ENCODE peak calls at places on chromosomes 2 and 18, in six cellular contexts. H is H1, X is K562, E is HepG2, J is GM12878, S is GM12891. K is an unnamed sample.
A peak's percentile ranks its signal among the peaks of the same experiment; 100 is the strongest.

GRCh38 chr2:98909381-98910211 is 26.4 kb downstream of the CRACDL start:
- DNase-seq in H (peak; percentile 69), X (no peak), E (peak; percentile 82), J (no peak), S (no peak), K (no peak)

GRCh38 chr2:191150451-191151314 is at the start of gene STAT4:
- DNase-seq in H (peak; percentile 70), X (peak; percentile 4), E (no peak), J (peak; percentile 45), S (no peak), K (no peak)

GRCh38 chr2:61834893-61835292 is 19.0 kb downstream of the FAM161A start:
- DNase-seq in H (no peak), X (no peak), E (no peak), J (no peak), S (no peak), K (no peak)

GRCh38 chr2:10712186-10712809 is 9.1 kb upstream of the ATP6V1C2 start:
- DNase-seq in H (peak; percentile 47), X (no peak), E (no peak), J (no peak), S (no peak), K (no peak)

GRCh38 chr2:227789803-227790202 is 23.8 kb upstream of the CCL20 start:
- DNase-seq in H (no peak), X (no peak), E (no peak), J (no peak), S (no peak), K (no peak)

GRCh38 chr18:34224423-34225217 is at the start of gene NOL4:
- DNase-seq in H (peak; percentile 93), X (no peak), E (peak; percentile 51), J (no peak), S (no peak), K (no peak)

GRCh38 chr2:177265834-177266817 is 1.6 kb upstream of the NFE2L2 start:
- DNase-seq in H (no peak), X (peak; percentile 71), E (peak; percentile 85), J (no peak), S (no peak), K (no peak)

GRCh38 chr18:75915941-75916640 is 488.6 kb upstream of the SMIM21 start:
- DNase-seq in H (peak; percentile 94), X (no peak), E (no peak), J (no peak), S (peak; percentile 25), K (no peak)

GRCh38 chr2:32962652-32963051 is 15.9 kb downstream of the LTBP1 start:
- DNase-seq in H (no peak), X (no peak), E (no peak), J (no peak), S (no peak), K (no peak)

GRCh38 chr2:169291517-169291916 is 70.8 kb downstream of the LRP2 start:
- DNase-seq in H (no peak), X (no peak), E (no peak), J (no peak), S (no peak), K (no peak)

GRCh38 chr2:7405861-7406715 is 488.9 kb downstream of the RNF144A start:
- DNase-seq in H (no peak), X (no peak), E (no peak), J (no peak), S (no peak), K (no peak)

GRCh38 chr2:95345415-95346235 is 48.5 kb downstream of the KCNIP3 start:
- DNase-seq in H (peak; percentile 94), X (peak; percentile 84), E (peak; percentile 29), J (no peak), S (peak; percentile 91), K (peak; percentile 88)

GRCh38 chr2:127559454-127559853 is 24.0 kb downstream of the MYO7B start:
- DNase-seq in H (no peak), X (no peak), E (no peak), J (no peak), S (no peak), K (no peak)

GRCh38 chr2:126571403-126571802 is 84.6 kb upstream of the GYPC start:
- DNase-seq in H (no peak), X (peak; percentile 11), E (no peak), J (no peak), S (no peak), K (no peak)

GRCh38 chr2:102141915-102142828 is at the start of gene IL1R1:
- DNase-seq in H (peak; percentile 74), X (peak; percentile 79), E (peak; percentile 60), J (no peak), S (peak; percentile 9), K (no peak)

GRCh38 chr18:67776929-67777328 is 260.4 kb upstream of the DSEL start:
- DNase-seq in H (no peak), X (no peak), E (no peak), J (no peak), S (no peak), K (no peak)

GRCh38 chr2:170747921-170748320 is 22.3 kb upstream of the ERICH2 start:
- DNase-seq in H (no peak), X (peak; percentile 68), E (no peak), J (no peak), S (no peak), K (no peak)

GRCh38 chr2:65075605-65076344 is 19.6 kb downstream of the CEP68 start:
- DNase-seq in H (peak; percentile 13), X (peak; percentile 71), E (peak; percentile 30), J (no peak), S (no peak), K (no peak)

GRCh38 chr18:42113529-42114191 is 158.6 kb downstream of the PIK3C3 start:
- DNase-seq in H (no peak), X (peak; percentile 3), E (peak; percentile 64), J (no peak), S (no peak), K (no peak)

GRCh38 chr2:197909377-197909776 is 105.0 kb downstream of the PLCL1 start:
- DNase-seq in H (no peak), X (peak; percentile 64), E (no peak), J (no peak), S (no peak), K (no peak)

GRCh38 chr2:67923696-67924095 is 139.1 kb downstream of the C1D start:
- DNase-seq in H (no peak), X (no peak), E (no peak), J (no peak), S (no peak), K (no peak)

GRCh38 chr2:54773838-54774237 is 50.4 kb downstream of the EML6 start:
- DNase-seq in H (peak; percentile 57), X (peak; percentile 15), E (no peak), J (no peak), S (no peak), K (no peak)

GRCh38 chr2:54598347-54599325 is 124.8 kb upstream of the EML6 start:
- DNase-seq in H (no peak), X (peak; percentile 52), E (no peak), J (no peak), S (no peak), K (no peak)

GRCh38 chr2:175187378-175187777 is 5.9 kb upstream of the ATP5MC3 start:
- DNase-seq in H (no peak), X (peak; percentile 57), E (peak; percentile 66), J (no peak), S (no peak), K (no peak)

GRCh38 chr2:112607680-112608438 is 23.4 kb downstream of the CHCHD5 start:
- DNase-seq in H (no peak), X (no peak), E (no peak), J (no peak), S (no peak), K (no peak)

GRCh38 chr2:44087037-44087713 is 81.5 kb upstream of the PPM1B start:
- DNase-seq in H (peak; percentile 99), X (peak; percentile 83), E (peak; percentile 72), J (no peak), S (peak; percentile 58), K (peak; percentile 56)
- TF ChIP-seq POLR2A in H (no peak), X (no peak), E (no peak), J (no peak), S (no peak), K (no peak)

DNA sequence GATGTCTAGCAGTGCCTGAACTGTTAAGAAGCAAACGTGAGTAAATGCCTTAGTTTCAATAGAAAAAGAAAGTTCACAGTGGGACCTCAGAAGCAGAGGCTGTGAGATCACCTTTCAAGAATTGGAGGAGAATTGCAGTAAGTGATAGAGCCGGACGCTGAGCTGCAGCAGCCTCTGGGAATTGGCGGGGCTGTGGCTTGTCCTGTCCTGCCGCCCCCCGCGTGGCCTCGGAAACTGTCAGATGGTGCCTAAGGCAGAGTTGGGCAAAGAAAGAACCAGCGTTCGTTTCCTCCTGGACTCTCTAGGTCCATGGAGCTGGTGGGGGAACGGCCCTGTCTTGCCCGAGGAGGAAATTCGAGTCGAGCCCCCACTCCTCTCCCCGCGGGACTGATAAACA is 567 bp upstream of the EMILIN2 start:
- DNase-seq in H (no peak), X (peak; percentile 40), E (no peak), J (no peak), S (peak; percentile 36), K (peak; percentile 24)
- TF ChIP-seq TAF1 in H (no peak), X (no peak), E (no peak), J (no peak), S (no peak), K (no peak)

GRCh38 chr2:236988690-236989639 is 96.7 kb upstream of the COPS8 start:
- DNase-seq in H (no peak), X (no peak), E (peak; percentile 29), J (no peak), S (no peak), K (no peak)
- TF ChIP-seq POLR2A in H (no peak), X (no peak), E (no peak), J (no peak), S (no peak), K (no peak)

GRCh38 chr18:2818281-2818680 is 28.5 kb upstream of the EMILIN2 start:
- DNase-seq in H (no peak), X (no peak), E (no peak), J (no peak), S (no peak), K (no peak)
- TF ChIP-seq TAF1 in H (no peak), X (no peak), E (no peak), J (no peak), S (no peak), K (no peak)

GRCh38 chr2:84902526-84902925 is 2.9 kb upstream of the TMSB10 start:
- DNase-seq in H (no peak), X (no peak), E (no peak), J (no peak), S (no peak), K (no peak)

GRCh38 chr2:84906108-84906899 is 848 bp downstream of the TMSB10 start:
- DNase-seq in H (no peak), X (peak; percentile 34), E (no peak), J (no peak), S (no peak), K (no peak)

GRCh38 chr2:84905181-84906107 is at the start of gene TMSB10:
- DNase-seq in H (peak; percentile 87), X (peak; percentile 84), E (peak; percentile 73), J (no peak), S (peak; percentile 81), K (peak; percentile 82)

GRCh38 chr2:84904151-84904550 is 1.3 kb upstream of the TMSB10 start:
- DNase-seq in H (no peak), X (no peak), E (no peak), J (no peak), S (no peak), K (no peak)

DNA sequence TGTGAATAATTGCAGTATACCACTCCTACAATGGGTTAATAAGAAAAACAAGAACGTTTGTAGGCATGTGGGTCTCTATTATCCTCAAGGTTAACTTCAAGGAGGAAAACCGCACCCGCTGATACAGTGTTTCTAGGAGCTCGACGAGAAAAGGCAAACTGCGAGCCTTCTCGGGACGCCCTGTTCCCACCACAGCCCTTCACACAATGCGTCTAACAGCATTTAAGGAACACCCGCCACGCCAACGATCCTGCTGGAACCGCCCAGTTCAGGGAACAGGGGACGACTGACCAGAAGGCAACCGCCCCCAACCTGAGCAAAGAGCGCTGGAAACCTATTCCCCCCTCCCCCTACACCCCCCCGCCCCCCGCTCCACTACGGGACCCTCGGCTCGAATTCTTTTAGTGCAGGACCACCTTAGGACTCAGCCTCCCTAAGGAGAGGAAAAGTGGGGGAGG is 710 bp upstream of the TMSB10 start:
- DNase-seq in H (peak; percentile 74), X (peak; percentile 80), E (no peak), J (no peak), S (no peak), K (no peak)
- TF ChIP-seq POLR2A in H (peak; percentile 48), X (peak; percentile 13), E (no peak), J (no peak), S (no peak), K (no peak)